ENCODE peak calls at places on chromosomes 4 and X, in nine cellular contexts. One of them, this sample, is unnamed.

GRCh38 chr4:24702266-24702665 is 93.1 kb upstream of the SOD3 start:
- DNase-seq in Panc1: no peak
- DNase-seq in naive thymus-derived CD4-positive, alpha-beta T cell: no peak
- DNase-seq in CD4-positive, CD25-positive, alpha-beta regulatory T cell: no peak
- DNase-seq in effector memory CD4-positive, alpha-beta T cell: no peak
- DNase-seq in Caco-2: no peak
- DNase-seq in GM23338: no peak
- DNase-seq in tibial artery: no peak
- DNase-seq in mesenchymal stem cell: no peak
- DNase-seq in this sample: no peak

GRCh38 chr4:150647008-150647407 is 65.1 kb downstream of the MAB21L2 start:
- DNase-seq in mesenchymal stem cell: no peak
- DNase-seq in tibial artery: no peak
- DNase-seq in naive thymus-derived CD4-positive, alpha-beta T cell: no peak
- DNase-seq in GM23338: no peak
- DNase-seq in CD4-positive, CD25-positive, alpha-beta regulatory T cell: no peak
- DNase-seq in Panc1: no peak
- DNase-seq in effector memory CD4-positive, alpha-beta T cell: no peak
- DNase-seq in Caco-2: no peak
- DNase-seq in this sample: peak; percentile 39

GRCh38 chrX:80808854-80809493 is 703 bp downstream of the BRWD3 start:
- DNase-seq in mesenchymal stem cell: peak; percentile 28
- DNase-seq in effector memory CD4-positive, alpha-beta T cell: peak; percentile 29
- DNase-seq in tibial artery: peak; percentile 64
- DNase-seq in Panc1: no peak
- DNase-seq in GM23338: peak; percentile 32
- DNase-seq in CD4-positive, CD25-positive, alpha-beta regulatory T cell: peak; percentile 31
- DNase-seq in Caco-2: peak; percentile 54
- DNase-seq in naive thymus-derived CD4-positive, alpha-beta T cell: peak; percentile 36
- DNase-seq in this sample: peak; percentile 40

GRCh38 chrX:11064851-11065600 is 46.1 kb upstream of the HCCS start:
- DNase-seq in naive thymus-derived CD4-positive, alpha-beta T cell: no peak
- DNase-seq in mesenchymal stem cell: peak; percentile 3
- DNase-seq in GM23338: no peak
- DNase-seq in tibial artery: no peak
- DNase-seq in effector memory CD4-positive, alpha-beta T cell: no peak
- DNase-seq in Panc1: no peak
- DNase-seq in Caco-2: no peak
- DNase-seq in CD4-positive, CD25-positive, alpha-beta regulatory T cell: no peak
- DNase-seq in this sample: peak; percentile 84

GRCh38 chr4:76748649-76749048 is 149.3 kb downstream of the SOWAHB start:
- DNase-seq in mesenchymal stem cell: peak; percentile 37
- DNase-seq in naive thymus-derived CD4-positive, alpha-beta T cell: peak; percentile 23
- DNase-seq in tibial artery: no peak
- DNase-seq in effector memory CD4-positive, alpha-beta T cell: no peak
- DNase-seq in CD4-positive, CD25-positive, alpha-beta regulatory T cell: no peak
- DNase-seq in GM23338: peak; percentile 72
- DNase-seq in Panc1: no peak
- DNase-seq in Caco-2: no peak
- DNase-seq in this sample: no peak

GRCh38 chr4:121656269-121656641 is 40.5 kb downstream of the ANXA5 start:
- DNase-seq in mesenchymal stem cell: peak; percentile 81
- DNase-seq in Caco-2: peak; percentile 72
- DNase-seq in Panc1: peak; percentile 10
- DNase-seq in CD4-positive, CD25-positive, alpha-beta regulatory T cell: no peak
- DNase-seq in naive thymus-derived CD4-positive, alpha-beta T cell: peak; percentile 7
- DNase-seq in tibial artery: peak; percentile 67
- DNase-seq in GM23338: peak; percentile 60
- DNase-seq in effector memory CD4-positive, alpha-beta T cell: no peak
- DNase-seq in this sample: peak; percentile 73

GRCh38 chrX:52852110-52852872 is 15.6 kb downstream of the XAGE3 start:
- DNase-seq in Panc1: no peak
- DNase-seq in Caco-2: no peak
- DNase-seq in effector memory CD4-positive, alpha-beta T cell: no peak
- DNase-seq in tibial artery: no peak
- DNase-seq in CD4-positive, CD25-positive, alpha-beta regulatory T cell: no peak
- DNase-seq in mesenchymal stem cell: peak; percentile 11
- DNase-seq in GM23338: no peak
- DNase-seq in naive thymus-derived CD4-positive, alpha-beta T cell: no peak
- DNase-seq in this sample: peak; percentile 10

GRCh38 chr4:102631616-102632015 is 129.2 kb downstream of the MANBA start:
- DNase-seq in effector memory CD4-positive, alpha-beta T cell: no peak
- DNase-seq in naive thymus-derived CD4-positive, alpha-beta T cell: no peak
- DNase-seq in mesenchymal stem cell: no peak
- DNase-seq in tibial artery: no peak
- DNase-seq in CD4-positive, CD25-positive, alpha-beta regulatory T cell: no peak
- DNase-seq in GM23338: no peak
- DNase-seq in Panc1: no peak
- DNase-seq in Caco-2: no peak
- DNase-seq in this sample: no peak

GRCh38 chr4:30380404-30380998 is 339.7 kb upstream of the PCDH7 start:
- DNase-seq in Caco-2: peak; percentile 72
- DNase-seq in naive thymus-derived CD4-positive, alpha-beta T cell: no peak
- DNase-seq in GM23338: peak; percentile 94
- DNase-seq in Panc1: peak; percentile 65
- DNase-seq in effector memory CD4-positive, alpha-beta T cell: no peak
- DNase-seq in tibial artery: no peak
- DNase-seq in mesenchymal stem cell: peak; percentile 78
- DNase-seq in CD4-positive, CD25-positive, alpha-beta regulatory T cell: no peak
- DNase-seq in this sample: peak; percentile 75

GRCh38 chrX:45850775-45851433 is 650.2 kb upstream of the DIPK2B start:
- DNase-seq in effector memory CD4-positive, alpha-beta T cell: no peak
- DNase-seq in Panc1: no peak
- DNase-seq in Caco-2: peak; percentile 35
- DNase-seq in tibial artery: no peak
- DNase-seq in CD4-positive, CD25-positive, alpha-beta regulatory T cell: no peak
- DNase-seq in mesenchymal stem cell: peak; percentile 51
- DNase-seq in GM23338: peak; percentile 19
- DNase-seq in naive thymus-derived CD4-positive, alpha-beta T cell: peak; percentile 14
- DNase-seq in this sample: peak; percentile 67

GRCh38 chr4:155722816-155723499 is 35.9 kb upstream of the GUCY1B1 start:
- DNase-seq in effector memory CD4-positive, alpha-beta T cell: no peak
- DNase-seq in Caco-2: no peak
- DNase-seq in tibial artery: no peak
- DNase-seq in GM23338: no peak
- DNase-seq in naive thymus-derived CD4-positive, alpha-beta T cell: no peak
- DNase-seq in Panc1: no peak
- DNase-seq in CD4-positive, CD25-positive, alpha-beta regulatory T cell: no peak
- DNase-seq in mesenchymal stem cell: peak; percentile 51
- DNase-seq in this sample: no peak

GRCh38 chr4:73761856-73762255 is 21.5 kb downstream of the CXCL8 start:
- DNase-seq in GM23338: no peak
- DNase-seq in tibial artery: no peak
- DNase-seq in naive thymus-derived CD4-positive, alpha-beta T cell: no peak
- DNase-seq in Caco-2: no peak
- DNase-seq in mesenchymal stem cell: no peak
- DNase-seq in Panc1: no peak
- DNase-seq in effector memory CD4-positive, alpha-beta T cell: no peak
- DNase-seq in CD4-positive, CD25-positive, alpha-beta regulatory T cell: no peak
- DNase-seq in this sample: no peak

GRCh38 chrX:10634681-10635161 is 14.3 kb upstream of the MID1 start:
- DNase-seq in CD4-positive, CD25-positive, alpha-beta regulatory T cell: no peak
- DNase-seq in tibial artery: no peak
- DNase-seq in mesenchymal stem cell: peak; percentile 83
- DNase-seq in GM23338: no peak
- DNase-seq in naive thymus-derived CD4-positive, alpha-beta T cell: no peak
- DNase-seq in Caco-2: no peak
- DNase-seq in Panc1: no peak
- DNase-seq in effector memory CD4-positive, alpha-beta T cell: no peak
- DNase-seq in this sample: peak; percentile 75

GRCh38 chrX:38045697-38046096 is 39.3 kb downstream of the SYTL5 start:
- DNase-seq in naive thymus-derived CD4-positive, alpha-beta T cell: no peak
- DNase-seq in GM23338: no peak
- DNase-seq in tibial artery: no peak
- DNase-seq in CD4-positive, CD25-positive, alpha-beta regulatory T cell: no peak
- DNase-seq in Panc1: no peak
- DNase-seq in effector memory CD4-positive, alpha-beta T cell: no peak
- DNase-seq in mesenchymal stem cell: no peak
- DNase-seq in Caco-2: peak; percentile 50
- DNase-seq in this sample: no peak

GRCh38 chr4:4866124-4866832 is 6.8 kb downstream of the MSX1 start:
- DNase-seq in CD4-positive, CD25-positive, alpha-beta regulatory T cell: no peak
- DNase-seq in Panc1: no peak
- DNase-seq in GM23338: peak; percentile 57
- DNase-seq in tibial artery: no peak
- DNase-seq in Caco-2: peak; percentile 68
- DNase-seq in naive thymus-derived CD4-positive, alpha-beta T cell: no peak
- DNase-seq in mesenchymal stem cell: peak; percentile 26
- DNase-seq in effector memory CD4-positive, alpha-beta T cell: no peak
- DNase-seq in this sample: no peak
- H3K27me3 ChIP-seq in CD4-positive, CD25-positive, alpha-beta regulatory T cell: peaks cover 47% of the 10 kb centered on the region
- H3K27me3 ChIP-seq in Panc1: peaks cover 4% of the 10 kb centered on the region
- H3K27me3 ChIP-seq in GM23338: peaks cover 100% of the 10 kb centered on the region
- H3K27me3 ChIP-seq in tibial artery: no peaks in the 10 kb centered on the region
- H3K27me3 ChIP-seq in Caco-2: no peaks in the 10 kb centered on the region
- H3K27me3 ChIP-seq in naive thymus-derived CD4-positive, alpha-beta T cell: peaks cover 23% of the 10 kb centered on the region
- H3K27me3 ChIP-seq in mesenchymal stem cell: peaks cover 96% of the 10 kb centered on the region
- H3K27me3 ChIP-seq in effector memory CD4-positive, alpha-beta T cell: peaks cover 79% of the 10 kb centered on the region
- H3K27me3 ChIP-seq in this sample: peaks cover 7% of the 10 kb centered on the region

GRCh38 chrX:131270085-131270484 is 19.0 kb downstream of the IGSF1 start:
- DNase-seq in tibial artery: no peak
- DNase-seq in GM23338: no peak
- DNase-seq in effector memory CD4-positive, alpha-beta T cell: no peak
- DNase-seq in Panc1: no peak
- DNase-seq in Caco-2: no peak
- DNase-seq in naive thymus-derived CD4-positive, alpha-beta T cell: no peak
- DNase-seq in mesenchymal stem cell: no peak
- DNase-seq in CD4-positive, CD25-positive, alpha-beta regulatory T cell: no peak
- DNase-seq in this sample: no peak
- H3K27me3 ChIP-seq in tibial artery: no peaks in the 10 kb centered on the region
- H3K27me3 ChIP-seq in GM23338: no peaks in the 10 kb centered on the region
- H3K27me3 ChIP-seq in effector memory CD4-positive, alpha-beta T cell: no peaks in the 10 kb centered on the region
- H3K27me3 ChIP-seq in Panc1: peaks cover 2% of the 10 kb centered on the region
- H3K27me3 ChIP-seq in Caco-2: no peaks in the 10 kb centered on the region
- H3K27me3 ChIP-seq in naive thymus-derived CD4-positive, alpha-beta T cell: no peaks in the 10 kb centered on the region
- H3K27me3 ChIP-seq in mesenchymal stem cell: no peaks in the 10 kb centered on the region
- H3K27me3 ChIP-seq in CD4-positive, CD25-positive, alpha-beta regulatory T cell: no peaks in the 10 kb centered on the region
- H3K27me3 ChIP-seq in this sample: peaks cover 28% of the 10 kb centered on the region

GRCh38 chrX:123324628-123325027 is 140.6 kb downstream of the GRIA3 start:
- DNase-seq in mesenchymal stem cell: no peak
- DNase-seq in tibial artery: no peak
- DNase-seq in GM23338: no peak
- DNase-seq in Panc1: no peak
- DNase-seq in effector memory CD4-positive, alpha-beta T cell: no peak
- DNase-seq in CD4-positive, CD25-positive, alpha-beta regulatory T cell: no peak
- DNase-seq in Caco-2: no peak
- DNase-seq in naive thymus-derived CD4-positive, alpha-beta T cell: no peak
- DNase-seq in this sample: no peak

GRCh38 chrX:123322531-123322930 is 138.5 kb downstream of the GRIA3 start:
- DNase-seq in Panc1: no peak
- DNase-seq in Caco-2: no peak
- DNase-seq in CD4-positive, CD25-positive, alpha-beta regulatory T cell: no peak
- DNase-seq in tibial artery: no peak
- DNase-seq in naive thymus-derived CD4-positive, alpha-beta T cell: no peak
- DNase-seq in effector memory CD4-positive, alpha-beta T cell: no peak
- DNase-seq in mesenchymal stem cell: no peak
- DNase-seq in GM23338: no peak
- DNase-seq in this sample: no peak

DNA sequence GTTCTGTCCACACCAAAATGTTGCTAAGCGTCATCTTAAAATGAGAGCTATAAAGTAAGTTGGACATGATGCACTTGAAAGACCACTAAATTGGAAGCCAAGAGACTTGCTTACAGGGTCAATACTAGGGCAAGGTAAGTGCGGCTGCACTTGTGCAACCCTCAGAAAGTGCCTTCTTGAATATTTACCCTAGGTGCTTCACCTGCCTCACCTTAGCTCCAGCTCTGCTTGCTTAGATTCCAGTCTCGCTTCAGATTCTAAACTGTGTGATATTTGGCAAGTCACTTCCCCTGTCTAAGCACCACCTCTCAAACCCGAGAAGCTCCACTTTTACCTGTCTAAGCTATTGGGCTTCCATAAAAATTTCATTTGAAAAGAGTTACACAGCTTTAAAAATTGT is 136.5 kb downstream of the GRIA3 start:
- DNase-seq in Panc1: no peak
- DNase-seq in naive thymus-derived CD4-positive, alpha-beta T cell: no peak
- DNase-seq in CD4-positive, CD25-positive, alpha-beta regulatory T cell: no peak
- DNase-seq in effector memory CD4-positive, alpha-beta T cell: no peak
- DNase-seq in tibial artery: no peak
- DNase-seq in mesenchymal stem cell: no peak
- DNase-seq in Caco-2: no peak
- DNase-seq in GM23338: no peak
- DNase-seq in this sample: no peak
- H3K27me3 ChIP-seq in Panc1: no peaks in the 10 kb centered on the region
- H3K27me3 ChIP-seq in naive thymus-derived CD4-positive, alpha-beta T cell: no peaks in the 10 kb centered on the region
- H3K27me3 ChIP-seq in CD4-positive, CD25-positive, alpha-beta regulatory T cell: no peaks in the 10 kb centered on the region
- H3K27me3 ChIP-seq in effector memory CD4-positive, alpha-beta T cell: no peaks in the 10 kb centered on the region
- H3K27me3 ChIP-seq in tibial artery: no peaks in the 10 kb centered on the region
- H3K27me3 ChIP-seq in mesenchymal stem cell: no peaks in the 10 kb centered on the region
- H3K27me3 ChIP-seq in Caco-2: no peaks in the 10 kb centered on the region
- H3K27me3 ChIP-seq in GM23338: no peaks in the 10 kb centered on the region
- H3K27me3 ChIP-seq in this sample: no peaks in the 10 kb centered on the region

GRCh38 chrX:128457674-128458073 is 405.5 kb upstream of the ACTRT1 start:
- DNase-seq in Panc1: no peak
- DNase-seq in CD4-positive, CD25-positive, alpha-beta regulatory T cell: no peak
- DNase-seq in Caco-2: no peak
- DNase-seq in mesenchymal stem cell: no peak
- DNase-seq in tibial artery: no peak
- DNase-seq in GM23338: no peak
- DNase-seq in effector memory CD4-positive, alpha-beta T cell: no peak
- DNase-seq in naive thymus-derived CD4-positive, alpha-beta T cell: no peak
- DNase-seq in this sample: no peak

GRCh38 chrX:128464091-128464490 is 411.9 kb upstream of the ACTRT1 start:
- DNase-seq in Caco-2: no peak
- DNase-seq in naive thymus-derived CD4-positive, alpha-beta T cell: no peak
- DNase-seq in GM23338: no peak
- DNase-seq in effector memory CD4-positive, alpha-beta T cell: no peak
- DNase-seq in tibial artery: no peak
- DNase-seq in Panc1: no peak
- DNase-seq in CD4-positive, CD25-positive, alpha-beta regulatory T cell: no peak
- DNase-seq in mesenchymal stem cell: no peak
- DNase-seq in this sample: no peak

GRCh38 chrX:128458888-128459287 is 406.7 kb upstream of the ACTRT1 start:
- DNase-seq in naive thymus-derived CD4-positive, alpha-beta T cell: no peak
- DNase-seq in GM23338: no peak
- DNase-seq in Panc1: no peak
- DNase-seq in tibial artery: no peak
- DNase-seq in mesenchymal stem cell: no peak
- DNase-seq in effector memory CD4-positive, alpha-beta T cell: no peak
- DNase-seq in Caco-2: no peak
- DNase-seq in CD4-positive, CD25-positive, alpha-beta regulatory T cell: no peak
- DNase-seq in this sample: no peak

DNA sequence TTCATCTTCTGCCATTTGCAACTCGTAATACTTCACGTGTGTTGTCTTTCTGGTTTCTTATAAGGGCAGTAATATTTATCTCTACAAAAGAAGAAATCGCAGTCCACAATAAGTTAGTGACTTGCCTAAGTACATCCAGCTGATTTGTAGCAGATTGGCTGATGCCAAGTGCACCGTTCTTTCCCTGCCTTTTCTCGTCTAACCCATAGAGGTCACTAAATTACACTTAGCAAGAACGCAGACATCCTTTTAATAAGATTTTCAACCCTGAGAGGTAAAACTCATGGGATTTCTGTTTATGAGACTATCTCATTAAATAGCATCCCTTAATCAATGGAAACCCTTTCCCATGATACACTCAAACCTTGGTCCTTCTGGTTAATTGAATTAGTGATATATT is 408.6 kb upstream of the ACTRT1 start:
- DNase-seq in Caco-2: no peak
- DNase-seq in mesenchymal stem cell: no peak
- DNase-seq in tibial artery: no peak
- DNase-seq in GM23338: peak; percentile 36
- DNase-seq in naive thymus-derived CD4-positive, alpha-beta T cell: no peak
- DNase-seq in effector memory CD4-positive, alpha-beta T cell: no peak
- DNase-seq in CD4-positive, CD25-positive, alpha-beta regulatory T cell: no peak
- DNase-seq in Panc1: peak; percentile 2
- DNase-seq in this sample: no peak
- H3K27me3 ChIP-seq in Caco-2: no peaks in the 10 kb centered on the region
- H3K27me3 ChIP-seq in mesenchymal stem cell: no peaks in the 10 kb centered on the region
- H3K27me3 ChIP-seq in tibial artery: no peaks in the 10 kb centered on the region
- H3K27me3 ChIP-seq in GM23338: no peaks in the 10 kb centered on the region
- H3K27me3 ChIP-seq in naive thymus-derived CD4-positive, alpha-beta T cell: no peaks in the 10 kb centered on the region
- H3K27me3 ChIP-seq in effector memory CD4-positive, alpha-beta T cell: no peaks in the 10 kb centered on the region
- H3K27me3 ChIP-seq in CD4-positive, CD25-positive, alpha-beta regulatory T cell: no peaks in the 10 kb centered on the region
- H3K27me3 ChIP-seq in Panc1: no peaks in the 10 kb centered on the region
- H3K27me3 ChIP-seq in this sample: no peaks in the 10 kb centered on the region